ENCODE peak calls at places on chromosomes 3 and 15, in six cellular contexts. I, Y, R, T, K and N are unnamed samples.

GRCh38 chr3:105829879-105830622 is 38.8 kb downstream of the CBLB start:
- DNase-seq in T (no peak), Y (no peak), I (no peak), K (no peak), R (no peak), N (no peak)

GRCh38 chr3:124492824-124493223 is 237.4 kb upstream of the UMPS start:
- DNase-seq in K (peak), I (peak), T (no peak), R (no peak), Y (peak), N (no peak)

GRCh38 chr15:39426552-39427532 is 154.0 kb upstream of the THBS1 start:
- DNase-seq in Y (peak), T (peak), I (no peak), R (peak), K (peak), N (no peak)

GRCh38 chr3:186609247-186609868 is 3.5 kb upstream of the AHSG start:
- DNase-seq in R (no peak), K (no peak), Y (peak), I (no peak), T (no peak), N (no peak)

GRCh38 chr3:63726656-63727055 is 74.2 kb downstream of the SNTN start:
- DNase-seq in T (no peak), R (no peak), K (no peak), Y (no peak), I (no peak), N (no peak)

GRCh38 chr15:83064859-83065258 is 2.2 kb downstream of the BTBD1 start:
- DNase-seq in I (no peak), R (no peak), K (no peak), Y (no peak), T (no peak), N (no peak)

GRCh38 chr15:60477991-60478632 is 830 bp downstream of the ICE2 start:
- DNase-seq in I (no peak), R (no peak), T (peak), Y (no peak), K (no peak), N (no peak)

GRCh38 chr15:60134609-60135008 is 130.5 kb downstream of the FOXB1 start:
- DNase-seq in T (no peak), I (peak), K (no peak), Y (no peak), R (no peak), N (no peak)

GRCh38 chr3:188706176-188706575 is 465.6 kb upstream of the TPRG1 start:
- DNase-seq in K (no peak), T (no peak), R (no peak), Y (no peak), I (no peak), N (no peak)

GRCh38 chr15:62994975-62995730 is 47.4 kb upstream of the TPM1 start:
- DNase-seq in K (no peak), R (no peak), T (no peak), I (peak), Y (no peak), N (no peak)

GRCh38 chr3:11845661-11846060 is 1.0 kb downstream of the TAMM41 start:
- DNase-seq in I (peak), Y (no peak), R (no peak), T (no peak), K (no peak), N (no peak)

GRCh38 chr3:9676780-9677179 is 26.9 kb upstream of the CPNE9 start:
- DNase-seq in R (no peak), K (no peak), T (no peak), I (no peak), Y (no peak), N (no peak)

GRCh38 chr3:69305011-69305410 is 80.9 kb downstream of the FRMD4B start:
- DNase-seq in K (no peak), R (no peak), T (no peak), I (no peak), Y (no peak), N (no peak)

GRCh38 chr3:69309810-69310209 is 76.1 kb downstream of the FRMD4B start:
- DNase-seq in Y (no peak), I (no peak), R (no peak), T (no peak), K (no peak), N (no peak)

GRCh38 chr3:69304396-69304795 is 81.5 kb downstream of the FRMD4B start:
- DNase-seq in Y (no peak), K (no peak), I (no peak), R (no peak), T (no peak), N (no peak)

GRCh38 chr3:69306239-69307185 is 79.4 kb downstream of the FRMD4B start:
- DNase-seq in T (no peak), K (peak), R (peak), I (peak), Y (peak), N (peak)
- TF ChIP-seq EP300 in T (no peak), K (no peak), R (no peak), I (no peak), Y (no peak), N (no peak)

DNA sequence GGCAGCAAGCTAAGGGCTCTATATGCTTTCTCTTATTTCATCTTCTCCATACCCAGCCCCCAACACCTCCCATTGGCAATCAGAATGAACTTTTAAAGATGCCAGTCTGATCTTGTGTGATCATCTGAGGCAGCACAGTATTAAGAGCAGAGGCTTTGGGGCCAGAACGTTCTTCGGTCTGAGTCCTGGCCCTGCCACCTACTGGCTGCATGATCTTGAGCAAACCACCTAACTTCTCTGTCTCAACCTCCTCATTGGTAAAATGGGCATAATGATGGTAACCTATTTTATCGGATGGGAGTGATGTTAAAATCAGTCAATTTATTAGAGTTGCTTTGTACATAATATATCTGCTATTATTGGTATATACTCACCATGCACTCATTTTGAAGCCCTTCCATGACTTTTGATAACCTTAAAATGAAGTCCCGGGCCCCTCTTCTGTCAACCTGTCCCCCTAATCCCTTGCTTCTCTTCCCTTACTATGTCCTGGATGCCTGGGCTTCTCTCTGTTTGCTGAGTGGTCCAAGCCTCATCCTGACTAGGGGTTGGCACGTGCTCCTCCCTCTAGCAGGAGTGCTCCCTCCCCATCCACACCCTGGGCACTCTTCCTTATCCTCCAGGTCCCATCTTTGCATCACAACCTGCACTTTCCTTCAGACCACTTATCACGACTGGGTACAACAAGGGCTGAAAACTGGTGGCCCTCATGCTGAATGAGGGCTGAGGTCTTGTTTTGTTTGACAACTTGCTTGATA is 6.3 kb downstream of the EFCAB12 start:
- DNase-seq in Y (no peak), R (no peak), K (no peak), T (no peak), I (no peak), N (peak)
- TF ChIP-seq CTCF in Y (no peak), R (no peak), K (no peak), T (no peak), I (peak), N (no peak)

DNA sequence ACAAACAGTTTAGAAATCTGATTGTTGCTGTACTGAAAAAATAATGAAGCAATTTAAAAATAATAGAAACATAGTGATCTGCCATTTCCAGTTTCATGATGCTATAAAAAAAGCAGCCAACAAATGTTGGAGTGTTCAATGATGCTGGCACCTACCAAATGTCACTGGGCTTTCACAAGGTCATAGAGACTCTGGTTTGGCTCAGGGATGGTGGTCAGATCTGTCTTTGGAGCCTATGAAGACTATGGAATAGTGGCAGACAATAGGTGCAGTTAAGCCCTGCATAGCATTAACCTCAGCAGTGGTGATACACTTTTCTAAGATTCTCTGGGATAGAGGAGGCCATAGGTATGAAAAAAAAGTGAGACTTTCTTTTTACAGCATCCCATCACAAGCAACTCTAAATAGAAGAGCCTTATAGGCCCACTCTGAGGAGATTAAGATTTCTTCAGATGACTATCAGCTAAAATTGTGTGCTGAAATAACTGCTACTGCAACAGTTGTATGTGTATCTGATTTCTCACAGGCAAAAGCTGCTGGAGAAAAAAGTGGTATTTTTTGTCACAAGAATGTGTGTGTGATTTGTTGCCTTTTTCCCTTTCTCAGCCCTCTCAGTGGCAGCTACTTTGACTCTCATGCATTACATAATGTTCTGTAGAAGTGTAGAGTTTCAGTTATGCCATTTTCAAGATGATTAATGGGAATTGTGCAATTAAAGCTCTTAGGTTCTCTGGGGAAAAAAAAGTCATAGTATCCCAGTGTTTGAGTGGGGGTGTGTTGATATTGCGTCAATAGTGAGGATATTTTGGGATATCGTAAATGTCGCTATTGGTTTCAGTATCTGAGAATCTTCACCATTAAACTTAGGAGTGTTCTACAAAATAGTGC is 137.4 kb downstream of the MBNL1 start:
- DNase-seq in T (no peak), I (no peak), R (no peak), Y (no peak), K (no peak), N (no peak)
- TF ChIP-seq EP300 in T (no peak), I (no peak), R (no peak), Y (no peak), K (no peak), N (no peak)

DNA sequence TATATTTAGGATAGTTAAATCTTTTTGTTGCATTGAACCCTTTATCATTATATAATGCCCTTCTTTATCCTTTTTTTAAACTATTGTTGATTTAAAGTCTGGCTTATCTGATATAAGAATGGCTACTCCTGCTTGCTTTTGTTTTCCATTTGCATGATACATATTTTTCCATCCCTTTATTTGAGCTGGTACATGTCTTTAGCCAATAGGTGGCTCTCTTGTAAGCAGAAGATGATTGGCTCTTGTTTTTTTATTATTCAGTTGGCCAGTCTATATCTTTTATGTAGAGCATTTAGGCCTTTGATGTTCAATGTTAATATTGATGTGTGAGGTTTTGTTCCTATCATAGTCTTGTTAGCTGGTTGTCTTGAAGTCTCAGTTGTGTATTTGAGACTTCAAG is 99.5 kb upstream of the MCTP2 start:
- DNase-seq in Y (no peak), T (no peak), I (no peak), R (no peak), K (no peak), N (no peak)
- TF ChIP-seq CTCF in Y (no peak), T (no peak), I (no peak), R (no peak), K (no peak), N (no peak)

GRCh38 chr15:77563768-77564167 is 68.9 kb downstream of the LINGO1 start:
- DNase-seq in I (no peak), K (no peak), T (no peak), Y (no peak), R (no peak), N (no peak)
- TF ChIP-seq EP300 in I (no peak), K (no peak), T (no peak), Y (no peak), R (no peak), N (no peak)

GRCh38 chr15:70763120-70763949 is at the start of gene UACA:
- DNase-seq in R (peak), Y (peak), T (peak), I (peak), K (peak), N (peak)
- TF ChIP-seq CTCF in R (no peak), Y (no peak), T (no peak), I (no peak), K (peak), N (no peak)